ENCODE peak calls at places on chromosomes 7 and 10, in four cellular contexts. A is brain microvascular endothelial cell, C is fibroblast of mammary gland, D is tibial artery. Y is an unnamed sample.

GRCh38 chr7:115516341-115516740 is 514.2 kb downstream of the TFEC start:
- DNase-seq in A (peak), C (no peak), D (no peak), Y (no peak)

GRCh38 chr10:124156524-124157225 is 63.3 kb upstream of the CHST15 start:
- DNase-seq in D (peak), A (no peak), C (no peak), Y (no peak)

GRCh38 chr10:111113961-111114830 is 37.4 kb downstream of the ADRA2A start:
- DNase-seq in C (peak), D (no peak), A (peak), Y (no peak)

GRCh38 chr7:122304604-122304975 is at the start of gene FEZF1:
- DNase-seq in C (no peak), D (no peak), A (no peak), Y (no peak)

GRCh38 chr7:30678805-30679204 is 3.5 kb downstream of the CRHR2 start:
- DNase-seq in A (no peak), D (no peak), C (no peak), Y (no peak)

GRCh38 chr10:132882481-132882951 is 59.9 kb downstream of the CFAP46 start:
- DNase-seq in D (peak), A (no peak), C (no peak), Y (no peak)

GRCh38 chr10:73586583-73586984 is 4.6 kb downstream of the USP54 start:
- DNase-seq in A (peak), D (no peak), C (peak), Y (no peak)

GRCh38 chr7:106057962-106058901 is 53.9 kb downstream of the SYPL1 start:
- DNase-seq in D (no peak), C (no peak), A (no peak), Y (no peak)

GRCh38 chr10:117413928-117414618 is 38.8 kb upstream of the PDZD8 start:
- DNase-seq in A (no peak), C (peak), D (no peak), Y (no peak)

GRCh38 chr7:73359746-73360375 is 31.9 kb downstream of the FKBP6 start:
- DNase-seq in C (no peak), A (no peak), D (no peak), Y (no peak)

GRCh38 chr10:87684001-87684628 is 24.4 kb downstream of the PAPSS2 start:
- DNase-seq in D (no peak), C (no peak), A (no peak), Y (no peak)

GRCh38 chr7:157794764-157795101 is 457.9 kb downstream of the DNAJB6 start:
- DNase-seq in A (no peak), D (no peak), C (no peak), Y (no peak)

GRCh38 chr7:2511769-2512168 is 7.8 kb upstream of the LFNG start:
- DNase-seq in D (no peak), C (no peak), A (no peak), Y (no peak)

GRCh38 chr7:156192921-156193320 is 380.7 kb upstream of the SHH start:
- DNase-seq in A (peak), D (peak), C (no peak), Y (no peak)

GRCh38 chr10:97861924-97862323 is 12.3 kb downstream of the GOLGA7B start:
- DNase-seq in C (no peak), D (no peak), A (no peak), Y (no peak)

GRCh38 chr10:84348431-84348830 is 20.0 kb downstream of the CCSER2 start:
- DNase-seq in A (peak), D (no peak), C (peak), Y (no peak)

GRCh38 chr10:4242561-4243035 is 457.6 kb upstream of the KLF6 start:
- DNase-seq in D (no peak), C (peak), A (peak), Y (no peak)

GRCh38 chr7:128065872-128066271 is 34.6 kb upstream of the LRRC4 start:
- DNase-seq in D (no peak), A (no peak), C (no peak), Y (no peak)

Y was measured in ascending aorta.